ENCODE peak calls at places on chromosomes 3 and 15, in five cellular contexts. S, P, X, Z and D are unnamed samples.
A peak's percentile ranks its signal among the peaks of the same experiment; 100 is the strongest.

GRCh38 chr3:42149537-42150426 is 58.6 kb downstream of the TRAK1 start:
- DNase-seq in S (no peak), P (no peak), X (no peak), Z (no peak), D (peak; percentile 52)

GRCh38 chr3:30299674-30300423 is 306.6 kb upstream of the TGFBR2 start:
- DNase-seq in S (no peak), P (no peak), X (no peak), Z (no peak), D (peak; percentile 64)

GRCh38 chr3:177525987-177526712 is 328.9 kb upstream of the TBL1XR1 start:
- DNase-seq in S (no peak), P (no peak), X (no peak), Z (no peak), D (no peak)

GRCh38 chr15:73454096-73454495 is 11.1 kb downstream of the REC114 start:
- DNase-seq in S (no peak), P (no peak), X (no peak), Z (no peak), D (no peak)

GRCh38 chr15:76196286-76196948 is 114.9 kb downstream of the ETFA start:
- DNase-seq in S (peak; percentile 86), P (peak; percentile 91), X (no peak), Z (peak; percentile 36), D (peak; percentile 90)

GRCh38 chr3:105518806-105519418 is 152.2 kb downstream of the ALCAM start:
- DNase-seq in S (peak; percentile 78), P (no peak), X (no peak), Z (peak; percentile 36), D (peak; percentile 77)

GRCh38 chr3:38168151-38168987 is 3.0 kb downstream of the OXSR1 start:
- DNase-seq in S (peak; percentile 70), P (no peak), X (no peak), Z (no peak), D (peak; percentile 76)

GRCh38 chr3:105865867-105866350 is 2.9 kb downstream of the CBLB start:
- DNase-seq in S (no peak), P (no peak), X (no peak), Z (no peak), D (no peak)

GRCh38 chr3:58335432-58335947 is 2.8 kb downstream of the PXK start:
- DNase-seq in S (no peak), P (no peak), X (no peak), Z (no peak), D (no peak)

GRCh38 chr15:23686466-23687142 is 501 bp downstream of the NDN start:
- DNase-seq in S (peak; percentile 9), P (no peak), X (no peak), Z (no peak), D (no peak)

GRCh38 chr3:68306571-68306970 is 625.8 kb downstream of the TAFA4 start:
- DNase-seq in S (no peak), P (no peak), X (no peak), Z (peak; percentile 56), D (peak; percentile 15)

GRCh38 chr3:75224419-75224818 is 439.7 kb upstream of the FRG2C start:
- DNase-seq in S (peak; percentile 0), P (no peak), X (no peak), Z (no peak), D (peak; percentile 17)

GRCh38 chr3:142224482-142225072 is 808 bp downstream of the GK5 start:
- DNase-seq in S (no peak), P (no peak), X (no peak), Z (no peak), D (no peak)

GRCh38 chr3:38578551-38578950 is 70.9 kb downstream of the SCN5A start:
- DNase-seq in S (no peak), P (no peak), X (peak; percentile 25), Z (no peak), D (no peak)

GRCh38 chr15:34214135-34214534 is 4.2 kb upstream of the KATNBL1 start:
- DNase-seq in S (no peak), P (no peak), X (no peak), Z (no peak), D (no peak)
- H3K4me3 ChIP-seq in S (no peak overlapping the region), P (no peak overlapping the region), X (no peak overlapping the region), Z (no peak overlapping the region), D (no peak overlapping the region)

GRCh38 chr15:100973351-100974034 is 54.3 kb downstream of the LRRK1 start:
- DNase-seq in S (no peak), P (no peak), X (no peak), Z (no peak), D (peak; percentile 19)
- H3K4me3 ChIP-seq in S (peak overlapping the region; percentile 14), P (peak overlapping the region; percentile 30), X (no peak overlapping the region), Z (peak overlapping the region; percentile 64), D (peak overlapping the region; percentile 25)

GRCh38 chr15:42547926-42548257 is 701 bp downstream of the LRRC57 start:
- DNase-seq in S (no peak), P (no peak), X (no peak), Z (peak; percentile 1), D (no peak)

GRCh38 chr15:42549052-42549491 is 434 bp downstream of the HAUS2 start:
- DNase-seq in S (peak; percentile 39), P (no peak), X (no peak), Z (no peak), D (peak; percentile 39)

GRCh38 chr15:42553549-42553948 is 4.9 kb downstream of the HAUS2 start:
- DNase-seq in S (no peak), P (no peak), X (no peak), Z (no peak), D (no peak)

GRCh38 chr15:42548258-42549051 is at the start of the genes HAUS2 and LRRC57:
- DNase-seq in S (peak; percentile 80), P (peak; percentile 94), X (peak; percentile 93), Z (peak; percentile 68), D (peak; percentile 92)

GRCh38 chr15:42549782-42550392 is 1.2 kb downstream of the HAUS2 start:
- DNase-seq in S (no peak), P (no peak), X (no peak), Z (no peak), D (no peak)
- H3K4me3 ChIP-seq in S (peak overlapping the region; percentile 100), P (peak overlapping the region; percentile 80), X (no peak overlapping the region), Z (peak overlapping the region; percentile 8), D (peak overlapping the region; percentile 97)

GRCh38 chr15:62163397-62163796 is 1.7 kb downstream of the C2CD4B start:
- DNase-seq in S (no peak), P (no peak), X (no peak), Z (no peak), D (no peak)
- H3K4me3 ChIP-seq in S (no peak overlapping the region), P (peak overlapping the region; percentile 66), X (no peak overlapping the region), Z (no peak overlapping the region), D (no peak overlapping the region)

GRCh38 chr3:45167011-45167911 is 21.1 kb upstream of the CDCP1 start:
- DNase-seq in S (peak; percentile 87), P (peak; percentile 85), X (peak; percentile 87), Z (peak; percentile 98), D (peak; percentile 99)
- H3K4me3 ChIP-seq in S (no peak overlapping the region), P (no peak overlapping the region), X (peak overlapping the region; percentile 7), Z (no peak overlapping the region), D (no peak overlapping the region)

GRCh38 chr3:48466386-48467109 is 20.0 kb downstream of the ATRIP start:
- DNase-seq in S (no peak), P (peak; percentile 68), X (peak; percentile 67), Z (no peak), D (peak; percentile 32)

GRCh38 chr3:48468329-48468731 is 21.8 kb downstream of the ATRIP start:
- DNase-seq in S (no peak), P (no peak), X (no peak), Z (no peak), D (no peak)

GRCh38 chr3:48467110-48467454 is 20.5 kb downstream of the ATRIP start:
- DNase-seq in S (no peak), P (no peak), X (no peak), Z (no peak), D (no peak)

GRCh38 chr3:48469046-48469915 is 22.7 kb downstream of the ATRIP start:
- DNase-seq in S (no peak), P (no peak), X (no peak), Z (no peak), D (no peak)

DNA sequence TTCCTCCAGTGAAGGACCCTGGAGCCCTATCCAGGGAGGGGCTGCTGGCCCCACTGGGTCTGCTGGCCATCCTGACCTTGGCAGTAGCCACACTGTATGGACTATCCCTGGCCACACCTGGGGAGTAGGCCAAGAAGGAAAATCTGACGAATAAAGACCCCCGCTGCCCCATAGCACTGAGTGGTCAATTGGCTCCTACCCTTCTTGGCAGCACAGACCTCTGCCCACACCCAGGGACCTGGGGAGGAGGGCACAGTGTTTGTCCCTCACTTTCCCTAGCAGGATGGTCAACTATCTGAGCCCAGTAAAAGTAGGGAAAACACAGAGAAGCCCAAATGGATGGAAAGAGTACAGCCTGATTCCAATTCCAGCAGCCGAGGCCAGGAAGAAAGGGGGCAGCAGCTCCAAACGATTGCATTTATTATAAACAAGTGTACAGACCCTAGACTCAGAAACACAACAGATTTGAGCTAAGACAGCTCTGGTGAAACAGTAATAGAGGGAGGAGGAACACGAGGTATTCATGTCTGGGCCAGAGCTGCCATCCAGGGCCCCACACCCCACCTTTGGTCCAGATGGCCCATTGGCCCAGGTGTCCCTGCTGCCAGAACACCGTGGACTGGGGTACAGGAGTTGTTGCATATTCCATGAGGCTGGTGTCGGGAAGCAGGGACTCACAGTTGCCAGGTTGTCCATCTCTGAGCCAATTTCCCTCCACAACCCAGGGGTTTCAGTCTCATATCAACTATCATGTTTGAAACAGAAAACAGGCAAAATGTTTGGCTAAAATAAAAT is 21.1 kb downstream of the ATRIP start:
- DNase-seq in S (no peak), P (no peak), X (no peak), Z (no peak), D (no peak)
- H3K4me3 ChIP-seq in S (peak overlapping the region; percentile 61), P (peak overlapping the region; percentile 77), X (peak overlapping the region; percentile 95), Z (no peak overlapping the region), D (no peak overlapping the region)

GRCh38 chr3:114449271-114450007 is 155.6 kb downstream of the TIGIT start:
- DNase-seq in S (peak; percentile 48), P (no peak), X (no peak), Z (no peak), D (peak; percentile 70)
- H3K4me3 ChIP-seq in S (no peak overlapping the region), P (peak overlapping the region; percentile 15), X (no peak overlapping the region), Z (no peak overlapping the region), D (peak overlapping the region; percentile 19)